ENCODE peak calls at places on chromosomes 6 and 20, in nine cellular contexts. X, C, E, D, K, R, M, P and A are unnamed samples.

GRCh38 chr6:39072830-39073229 is 24.2 kb downstream of the GLP1R start:
- DNase-seq in X (no peak), C (no peak), E (no peak), D (no peak), K (no peak), R (no peak), M (no peak), P (no peak), A (no peak)

GRCh38 chr6:74277749-74278148 is 581.7 kb downstream of the CD109 start:
- DNase-seq in X (no peak), C (no peak), E (no peak), D (peak), K (peak), R (peak), M (no peak), P (peak), A (no peak)

GRCh38 chr6:31094389-31094881 is 17.9 kb downstream of the C6orf15 start:
- DNase-seq in X (no peak), C (no peak), E (no peak), D (peak), K (no peak), R (no peak), M (peak), P (peak), A (no peak)

GRCh38 chr6:1781152-1781848 is 171.6 kb downstream of the FOXC1 start:
- DNase-seq in X (no peak), C (no peak), E (no peak), D (no peak), K (no peak), R (no peak), M (no peak), P (no peak), A (no peak)

GRCh38 chr20:63736893-63737689 is 627 bp downstream of the LIME1 start:
- DNase-seq in X (no peak), C (no peak), E (no peak), D (no peak), K (peak), R (no peak), M (peak), P (no peak), A (peak)

GRCh38 chr6:161901740-161902426 is 628.0 kb upstream of the AGPAT4 start:
- DNase-seq in X (no peak), C (no peak), E (peak), D (no peak), K (no peak), R (no peak), M (no peak), P (no peak), A (no peak)

GRCh38 chr20:39280875-39281274 is 318.7 kb downstream of the DHX35 start:
- DNase-seq in X (no peak), C (no peak), E (no peak), D (no peak), K (no peak), R (no peak), M (no peak), P (no peak), A (no peak)

GRCh38 chr6:73969982-73970960 is 274.3 kb downstream of the CD109 start:
- DNase-seq in X (no peak), C (no peak), E (peak), D (peak), K (peak), R (peak), M (no peak), P (peak), A (no peak)

GRCh38 chr6:53795254-53795701 is 473 bp downstream of the LRRC1 start:
- DNase-seq in X (no peak), C (no peak), E (no peak), D (no peak), K (no peak), R (no peak), M (no peak), P (no peak), A (peak)

GRCh38 chr6:53796791-53797190 is 2.0 kb downstream of the LRRC1 start:
- DNase-seq in X (no peak), C (no peak), E (no peak), D (peak), K (no peak), R (no peak), M (no peak), P (no peak), A (no peak)

GRCh38 chr6:53794720-53795253 is at the start of gene LRRC1:
- DNase-seq in X (peak), C (peak), E (peak), D (peak), K (peak), R (peak), M (peak), P (peak), A (peak)

GRCh38 chr6:53796451-53796780 is 1.6 kb downstream of the LRRC1 start:
- DNase-seq in X (no peak), C (no peak), E (no peak), D (no peak), K (no peak), R (no peak), M (no peak), P (no peak), A (no peak)

GRCh38 chr6:53795702-53796450 is 1.1 kb downstream of the LRRC1 start:
- DNase-seq in X (peak), C (peak), E (peak), D (peak), K (peak), R (no peak), M (no peak), P (peak), A (peak)
- H3K27ac ChIP-seq in X (peak), C (no peak), E (no peak), D (no peak), K (peak), R (no peak), M (no peak), P (no peak), A (peak)

GRCh38 chr20:36096404-36096799 is 58.1 kb upstream of the EPB41L1 start:
- DNase-seq in X (no peak), C (no peak), E (no peak), D (no peak), K (no peak), R (no peak), M (no peak), P (peak), A (no peak)

GRCh38 chr20:36099106-36099505 is 55.4 kb upstream of the EPB41L1 start:
- DNase-seq in X (no peak), C (no peak), E (no peak), D (no peak), K (no peak), R (no peak), M (no peak), P (no peak), A (no peak)

GRCh38 chr20:36097331-36097730 is 57.2 kb upstream of the EPB41L1 start:
- DNase-seq in X (no peak), C (no peak), E (peak), D (peak), K (no peak), R (peak), M (no peak), P (peak), A (peak)

GRCh38 chr20:36098364-36098763 is 56.2 kb upstream of the EPB41L1 start:
- DNase-seq in X (no peak), C (no peak), E (no peak), D (no peak), K (no peak), R (no peak), M (no peak), P (peak), A (no peak)

DNA sequence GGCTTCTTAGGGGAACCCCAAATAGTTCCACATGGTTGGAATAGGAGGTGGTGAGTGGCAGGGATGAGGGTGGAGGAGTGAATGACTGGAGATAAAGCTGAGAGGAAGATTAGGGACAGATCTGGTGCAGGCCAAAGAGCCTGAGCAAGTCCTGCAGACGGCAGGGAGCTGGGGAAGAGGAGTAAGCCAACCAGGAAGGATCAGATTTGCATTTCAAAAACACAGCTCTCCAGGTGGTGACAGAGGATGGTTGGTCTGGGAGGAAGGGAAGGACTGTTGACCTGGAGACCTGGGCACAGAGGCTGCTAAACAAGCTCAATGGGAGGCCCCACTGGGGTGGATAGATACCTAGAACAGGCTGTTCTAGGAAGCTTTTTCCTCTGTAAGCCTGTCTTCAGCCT is 56.8 kb upstream of the EPB41L1 start:
- DNase-seq in X (no peak), C (no peak), E (peak), D (no peak), K (no peak), R (no peak), M (no peak), P (no peak), A (no peak)
- H3K27ac ChIP-seq in X (peak), C (no peak), E (no peak), D (no peak), K (peak), R (no peak), M (no peak), P (peak), A (peak)

DNA sequence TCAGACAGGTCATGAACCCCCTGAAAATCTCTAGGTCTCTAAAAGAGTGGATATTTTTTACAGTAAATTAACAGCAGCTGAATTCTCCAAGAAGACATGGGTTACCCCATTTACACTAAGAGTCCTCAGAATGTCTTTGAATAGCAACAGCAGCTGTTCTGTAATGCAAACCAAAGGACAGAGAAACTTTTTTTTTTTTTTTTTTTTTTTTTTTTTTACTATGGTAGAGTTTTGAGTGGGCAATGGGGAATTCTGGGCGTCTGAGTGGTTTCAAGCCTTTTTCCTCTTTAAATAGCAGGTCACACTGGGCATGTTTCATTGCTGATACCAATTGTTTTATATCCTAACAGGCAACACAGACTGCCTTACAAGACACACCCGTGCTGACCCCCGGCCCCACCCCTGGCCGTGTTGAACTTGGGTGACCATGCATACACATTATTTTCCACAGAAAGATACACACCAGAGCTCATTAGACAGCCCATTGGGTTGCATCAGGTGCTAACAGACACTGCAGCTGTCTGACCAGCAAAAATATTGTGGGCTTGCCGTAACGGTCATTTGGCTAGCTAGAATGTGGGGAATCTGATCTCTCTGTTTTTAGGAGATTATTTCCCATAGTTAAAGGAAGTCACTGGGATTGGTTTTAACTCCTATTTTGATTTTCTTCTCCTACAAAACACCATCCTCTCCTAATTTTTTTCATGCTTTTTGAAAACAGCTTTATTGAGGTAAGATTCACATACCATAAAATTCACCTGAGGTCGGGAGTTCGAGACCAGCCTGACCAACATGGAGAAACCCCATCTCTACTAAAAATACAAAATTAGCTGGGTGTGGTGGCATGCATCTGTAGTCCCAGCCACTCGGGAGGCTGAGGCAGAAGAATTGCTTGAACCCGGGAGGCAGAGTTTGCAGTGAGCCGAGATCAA is 26.7 kb upstream of the IRF4 start:
- DNase-seq in X (no peak), C (no peak), E (no peak), D (no peak), K (no peak), R (no peak), M (no peak), P (no peak), A (no peak)
- H3K27ac ChIP-seq in X (no peak), C (no peak), E (no peak), D (no peak), K (no peak), R (no peak), M (no peak), P (no peak), A (no peak)

GRCh38 chr6:148495029-148495428 is 152.4 kb downstream of the SASH1 start:
- DNase-seq in X (no peak), C (no peak), E (no peak), D (no peak), K (no peak), R (no peak), M (no peak), P (no peak), A (no peak)
- H3K27ac ChIP-seq in X (no peak), C (peak), E (no peak), D (no peak), K (no peak), R (no peak), M (no peak), P (no peak), A (no peak)

GRCh38 chr6:16802071-16802470 is 40.8 kb upstream of the ATXN1 start:
- DNase-seq in X (no peak), C (no peak), E (no peak), D (no peak), K (no peak), R (no peak), M (no peak), P (peak), A (no peak)
- H3K27ac ChIP-seq in X (no peak), C (no peak), E (no peak), D (no peak), K (no peak), R (no peak), M (no peak), P (no peak), A (no peak)

GRCh38 chr6:105593805-105594231 is 190.9 kb upstream of the PREP start:
- DNase-seq in X (no peak), C (no peak), E (no peak), D (no peak), K (no peak), R (no peak), M (no peak), P (no peak), A (no peak)
- H3K27ac ChIP-seq in X (no peak), C (no peak), E (no peak), D (peak), K (peak), R (no peak), M (no peak), P (no peak), A (no peak)

GRCh38 chr6:15475261-15475660 is 187.6 kb downstream of the DTNBP1 start:
- DNase-seq in X (no peak), C (no peak), E (no peak), D (no peak), K (no peak), R (no peak), M (no peak), P (no peak), A (no peak)

GRCh38 chr6:15475872-15476271 is 187.0 kb downstream of the DTNBP1 start:
- DNase-seq in X (no peak), C (no peak), E (no peak), D (no peak), K (no peak), R (no peak), M (no peak), P (no peak), A (no peak)

GRCh38 chr6:15477746-15478145 is 185.1 kb downstream of the DTNBP1 start:
- DNase-seq in X (no peak), C (no peak), E (no peak), D (no peak), K (no peak), R (no peak), M (no peak), P (no peak), A (no peak)

GRCh38 chr6:15474196-15474595 is 188.6 kb downstream of the DTNBP1 start:
- DNase-seq in X (no peak), C (no peak), E (no peak), D (no peak), K (no peak), R (no peak), M (no peak), P (peak), A (no peak)

GRCh38 chr6:15476631-15477380 is 186.0 kb downstream of the DTNBP1 start:
- DNase-seq in X (no peak), C (no peak), E (no peak), D (no peak), K (no peak), R (no peak), M (no peak), P (no peak), A (no peak)
- H3K27ac ChIP-seq in X (peak), C (peak), E (no peak), D (no peak), K (no peak), R (no peak), M (no peak), P (no peak), A (no peak)

DNA sequence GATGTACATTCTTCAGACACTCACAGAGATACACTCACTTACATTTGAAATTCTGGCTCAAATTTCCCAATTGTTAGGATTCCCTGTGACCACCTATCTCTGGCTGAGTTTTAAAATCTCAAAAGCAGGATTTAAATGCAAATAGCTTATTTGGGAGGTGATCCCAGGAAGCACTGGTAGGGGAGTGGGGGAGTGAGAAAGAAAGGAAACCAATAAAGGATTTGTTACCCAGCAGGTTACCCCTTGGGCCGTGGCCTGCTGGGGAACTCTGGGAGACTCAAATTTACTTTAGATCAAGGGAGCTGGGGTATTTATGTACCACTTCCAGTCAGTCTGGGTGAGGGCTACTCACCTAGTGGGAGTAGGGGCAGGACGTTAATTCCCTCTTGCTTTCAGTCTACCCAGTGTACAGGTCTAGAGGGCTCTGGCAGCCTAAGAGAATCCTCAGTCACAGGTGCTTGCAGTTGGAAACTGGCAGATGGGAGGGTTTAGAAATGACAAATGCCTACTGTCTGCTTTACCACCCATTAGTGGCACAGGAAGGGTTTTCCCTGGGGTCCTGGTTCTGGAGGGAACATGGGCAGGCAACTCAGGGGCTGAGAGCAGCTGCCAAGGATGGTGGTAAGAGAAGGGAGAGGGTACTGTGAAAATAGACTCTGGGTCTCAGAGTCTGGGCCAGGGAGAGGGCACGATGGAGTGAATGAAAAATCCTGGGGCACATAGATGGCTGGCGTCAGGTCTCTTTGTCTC is 103.7 kb downstream of the TCP11 start:
- DNase-seq in X (no peak), C (no peak), E (no peak), D (no peak), K (no peak), R (no peak), M (no peak), P (no peak), A (no peak)
- H3K27ac ChIP-seq in X (peak), C (no peak), E (no peak), D (peak), K (no peak), R (no peak), M (no peak), P (no peak), A (no peak)